ENCODE peak calls at places on chromosomes 1 and 21, in eight cellular contexts. G is GM12891, K is tibial nerve, V is body of pancreas, Y is uterus, R is HCT116, W is IMR-90, E is transverse colon. Q is an unnamed sample.

GRCh38 chr1:78032964-78033796 is 12.6 kb upstream of the GIPC2 start:
- DNase-seq in G (no peak), K (no peak), V (no peak), Y (no peak), R (no peak), W (no peak), E (no peak), Q (no peak)

GRCh38 chr1:36475341-36475740 is 7.4 kb downstream of the CSF3R start:
- DNase-seq in G (no peak), K (no peak), V (no peak), Y (no peak), R (no peak), W (no peak), E (no peak), Q (no peak)

GRCh38 chr21:43313221-43313938 is 113.6 kb downstream of the SIK1 start:
- DNase-seq in G (no peak), K (no peak), V (no peak), Y (no peak), R (no peak), W (no peak), E (no peak), Q (no peak)

GRCh38 chr1:162882248-162882666 is 21.3 kb upstream of the CCDC190 start:
- DNase-seq in G (no peak), K (no peak), V (no peak), Y (no peak), R (no peak), W (no peak), E (no peak), Q (no peak)

GRCh38 chr1:234543442-234544093 is 64.6 kb upstream of the TARBP1 start:
- DNase-seq in G (no peak), K (no peak), V (peak), Y (peak), R (no peak), W (no peak), E (peak), Q (no peak)

GRCh38 chr1:14300991-14301703 is 297.3 kb upstream of the KAZN start:
- DNase-seq in G (no peak), K (no peak), V (no peak), Y (no peak), R (no peak), W (no peak), E (no peak), Q (no peak)

GRCh38 chr1:214028569-214028968 is 40.8 kb downstream of the PROX1 start:
- DNase-seq in G (no peak), K (no peak), V (no peak), Y (no peak), R (no peak), W (no peak), E (no peak), Q (no peak)

GRCh38 chr1:53153752-53154151 is 11.3 kb upstream of the SLC1A7 start:
- DNase-seq in G (no peak), K (no peak), V (no peak), Y (no peak), R (no peak), W (no peak), E (no peak), Q (no peak)

GRCh38 chr1:244896550-244896949 is 32.2 kb upstream of the HNRNPU start:
- DNase-seq in G (no peak), K (no peak), V (no peak), Y (no peak), R (no peak), W (peak), E (no peak), Q (peak)

GRCh38 chr1:150507912-150508864 is at the start of gene ECM1:
- DNase-seq in G (no peak), K (peak), V (no peak), Y (peak), R (no peak), W (peak), E (peak), Q (peak)

GRCh38 chr1:74470936-74471335 is 41.5 kb downstream of the LRRC53 start:
- DNase-seq in G (no peak), K (no peak), V (no peak), Y (no peak), R (no peak), W (no peak), E (no peak), Q (no peak)

GRCh38 chr1:23369335-23370013 is at the start of gene ZNF436:
- DNase-seq in G (no peak), K (peak), V (peak), Y (peak), R (no peak), W (peak), E (peak), Q (peak)

DNA sequence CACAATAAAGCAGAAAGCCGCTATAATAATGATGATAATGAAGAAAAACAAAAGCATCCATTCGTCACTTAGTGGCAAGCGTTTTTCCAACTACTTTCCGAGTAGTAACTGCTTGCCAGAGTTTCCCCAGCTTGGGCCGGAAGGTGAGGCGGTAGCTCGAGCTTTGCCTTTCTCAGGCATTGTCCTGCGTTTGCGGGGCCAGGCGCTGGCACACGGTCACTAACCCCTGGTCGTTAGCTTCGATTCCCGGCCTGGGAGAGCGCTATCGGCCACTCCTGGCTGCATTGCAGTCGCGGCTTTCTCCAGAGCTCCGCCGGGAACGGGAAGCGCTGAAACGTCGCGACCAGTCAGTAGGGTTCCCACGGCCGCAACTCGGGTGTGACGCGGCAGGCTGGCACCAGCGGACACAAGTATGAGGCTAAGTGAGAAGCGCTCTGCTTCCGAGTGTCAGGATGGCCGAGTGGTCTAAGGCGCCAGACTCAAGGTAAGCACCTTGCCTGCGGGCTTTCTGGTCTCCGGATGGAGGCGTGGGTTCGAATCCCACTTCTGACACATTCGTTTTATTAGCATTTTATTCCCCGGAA is 14.6 kb upstream of the ZNF692 start:
- DNase-seq in G (peak), K (peak), V (peak), Y (peak), R (peak), W (peak), E (peak), Q (peak)
- TF ChIP-seq POLR2A in G (peak), K (no peak), V (peak), Y (peak), R (no peak), W (peak), E (peak), Q (no peak)

GRCh38 chr1:38873027-38873969 is at the start of gene MYCBP:
- DNase-seq in G (peak), K (peak), V (peak), Y (peak), R (peak), W (peak), E (peak), Q (peak)
- TF ChIP-seq POLR2A in G (peak), K (no peak), V (peak), Y (peak), R (peak), W (no peak), E (peak), Q (peak)

GRCh38 chr1:211944733-211945500 is 90.4 kb downstream of the INTS7 start:
- DNase-seq in G (no peak), K (no peak), V (peak), Y (no peak), R (no peak), W (peak), E (peak), Q (peak)
- TF ChIP-seq POLR2A in G (no peak), K (no peak), V (no peak), Y (no peak), R (no peak), W (no peak), E (no peak), Q (no peak)

DNA sequence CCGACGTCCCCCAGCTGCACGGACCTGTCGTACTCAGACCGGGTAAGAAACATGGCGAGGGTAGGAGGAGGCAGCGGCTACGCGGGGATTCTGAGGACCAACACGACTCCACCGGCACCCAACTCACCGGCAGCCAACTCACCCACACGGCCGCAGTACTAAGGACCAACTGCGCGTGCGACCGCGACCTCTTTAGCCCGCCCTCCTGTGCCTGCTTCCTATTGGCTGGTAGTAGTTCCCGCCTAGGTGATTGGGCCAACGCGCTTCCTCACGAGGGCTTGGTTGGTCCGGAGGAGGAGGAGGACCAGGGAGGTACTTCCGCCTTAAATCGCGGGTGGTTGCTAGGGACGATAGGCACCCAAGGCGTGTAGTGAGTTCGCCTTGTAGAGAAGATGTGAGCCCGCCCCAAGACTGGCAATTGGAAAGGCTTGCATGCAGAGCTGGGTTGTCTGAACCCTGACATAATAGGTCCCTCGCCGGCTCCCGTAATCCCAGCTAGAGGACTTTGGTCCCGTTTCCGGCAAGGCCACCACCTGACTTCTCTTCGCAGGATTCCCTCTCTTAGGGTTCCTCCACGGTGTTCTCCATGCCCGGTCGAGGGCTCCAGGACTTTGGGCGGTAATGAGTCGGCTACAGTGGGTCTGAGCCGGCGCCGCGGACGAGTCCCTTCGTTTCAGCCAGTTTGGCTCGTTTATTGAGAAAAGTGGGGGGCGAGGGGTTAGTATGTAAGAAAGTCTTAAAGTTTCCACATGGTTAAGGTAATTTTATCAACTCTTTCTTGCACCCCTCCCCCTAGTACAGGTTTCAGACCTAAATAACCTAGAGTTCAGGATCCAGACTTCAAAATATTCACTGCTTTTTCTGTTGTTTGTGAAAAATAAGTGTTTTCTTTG is at the start of gene PSMA5:
- DNase-seq in G (peak), K (peak), V (peak), Y (peak), R (peak), W (peak), E (peak), Q (peak)
- TF ChIP-seq POLR2A in G (peak), K (no peak), V (peak), Y (no peak), R (no peak), W (peak), E (peak), Q (peak)

DNA sequence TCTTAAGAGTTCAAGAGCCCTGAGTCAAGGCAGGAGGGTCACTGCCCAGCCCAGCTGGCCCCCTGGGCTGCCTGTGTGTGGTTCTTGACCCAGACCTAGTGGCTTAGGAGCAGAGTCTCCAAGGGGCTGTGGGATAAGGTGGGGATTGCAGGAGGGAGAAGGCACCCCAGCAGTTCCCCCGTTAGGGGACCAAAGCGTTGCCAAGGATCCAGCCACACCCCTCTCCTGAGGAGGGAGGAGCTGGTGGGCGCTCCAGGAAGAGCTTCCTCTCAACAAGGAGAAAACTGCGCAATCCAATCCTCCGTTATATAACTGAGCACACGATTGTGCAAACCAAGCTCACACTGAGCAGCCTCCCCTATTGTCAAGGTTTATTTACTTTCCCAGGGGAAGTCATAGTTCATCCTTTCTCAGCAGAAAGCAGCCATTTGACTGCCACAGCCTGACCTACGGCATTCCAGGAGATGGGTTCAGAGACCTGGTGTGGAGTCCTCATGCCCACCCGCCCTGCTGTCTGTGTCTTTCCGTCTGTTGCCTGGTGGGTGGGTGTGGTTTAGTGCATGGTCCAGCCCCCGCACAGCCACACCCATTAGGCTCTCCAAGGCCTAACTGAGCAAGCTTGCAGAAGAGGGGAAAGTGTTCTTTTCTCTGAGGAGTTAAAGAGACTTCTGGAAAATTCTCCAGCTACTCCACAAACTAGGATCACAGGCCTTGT is 3.5 kb downstream of the EPHX1 start:
- DNase-seq in G (no peak), K (peak), V (peak), Y (peak), R (no peak), W (peak), E (peak), Q (peak)
- TF ChIP-seq POLR2A in G (no peak), K (no peak), V (no peak), Y (peak), R (no peak), W (no peak), E (no peak), Q (no peak)

Q was measured in H54.